ENCODE peak calls at places on chromosomes 12 and 14, in five cellular contexts. M is ovary; T is CD4-positive, alpha-beta T cell; N is esophagus muscularis mucosa; O is heart left ventricle. R is an unnamed sample.
A peak's percentile ranks its signal among the peaks of the same experiment; 100 is the strongest.

GRCh38 chr12:125099407-125099779 is 34.2 kb downstream of the AACS start:
- DNase-seq in N (no peak), T (no peak), O (no peak), M (no peak), R (no peak)

GRCh38 chr12:110501378-110501721 is 561 bp downstream of the VPS29 start:
- DNase-seq in N (no peak), T (peak; percentile 1), M (no peak), O (no peak), R (peak; percentile 72)

GRCh38 chr12:106109168-106109910 is 29.4 kb downstream of the NUAK1 start:
- DNase-seq in T (no peak), O (no peak), N (no peak), M (no peak), R (no peak)

GRCh38 chr12:131944601-131945251 is 5.0 kb upstream of the EP400 start:
- DNase-seq in T (no peak), O (no peak), N (no peak), M (peak; percentile 37), R (no peak)

GRCh38 chr12:110699591-110700445 is 10.9 kb upstream of the HVCN1 start:
- DNase-seq in M (no peak), N (no peak), O (no peak), T (no peak), R (no peak)

GRCh38 chr14:83085725-83086124 is 1552.1 kb upstream of the SEL1L start:
- DNase-seq in M (no peak), T (no peak), O (no peak), N (no peak), R (no peak)

GRCh38 chr12:97027482-97027881 is 120.4 kb downstream of the NEDD1 start:
- DNase-seq in T (no peak), O (no peak), N (no peak), M (no peak), R (no peak)

GRCh38 chr14:49019467-49020100 is 566.6 kb downstream of the RPS29 start:
- DNase-seq in T (no peak), O (no peak), M (no peak), N (no peak), R (no peak)

GRCh38 chr12:125593269-125593668 is 528.0 kb downstream of the AACS start:
- DNase-seq in O (no peak), T (no peak), M (no peak), N (peak; percentile 68), R (no peak)

GRCh38 chr12:45259732-45260480 is 44.0 kb downstream of the ANO6 start:
- DNase-seq in N (no peak), O (no peak), T (no peak), M (no peak), R (no peak)

GRCh38 chr14:24432259-24433131 is 2.7 kb downstream of the KHNYN start:
- DNase-seq in N (peak; percentile 64), T (no peak), O (no peak), M (peak; percentile 51), R (no peak)

GRCh38 chr14:91942946-91943345 is 4.5 kb downstream of the FBLN5 start:
- DNase-seq in M (no peak), O (no peak), N (no peak), T (no peak), R (no peak)

GRCh38 chr12:52494518-52494917 is 1.5 kb upstream of the KRT6A start:
- DNase-seq in O (no peak), T (no peak), M (no peak), N (peak; percentile 92), R (no peak)

GRCh38 chr14:105528859-105529505 is 2.6 kb downstream of the TMEM121 start:
- DNase-seq in O (no peak), M (no peak), N (no peak), T (no peak), R (no peak)

GRCh38 chr14:104532191-104532555 is 47.4 kb upstream of the C14orf180 start:
- DNase-seq in T (no peak), M (no peak), O (no peak), N (no peak), R (no peak)

GRCh38 chr14:72891666-72892102 is 2.2 kb downstream of the DPF3 start:
- DNase-seq in O (no peak), M (no peak), N (no peak), T (no peak), R (no peak)

GRCh38 chr14:68704736-68705720 is 87.8 kb downstream of the ZFP36L1 start:
- DNase-seq in O (no peak), T (no peak), M (no peak), N (no peak), R (no peak)

GRCh38 chr12:9793774-9794395 is 33.2 kb upstream of the CD69 start:
- DNase-seq in N (no peak), O (no peak), T (no peak), M (no peak), R (no peak)

GRCh38 chr12:17976202-17976601 is 113.8 kb downstream of the RERGL start:
- DNase-seq in T (no peak), M (no peak), N (peak; percentile 29), O (no peak), R (no peak)

GRCh38 chr12:120061815-120062214 is 54.7 kb downstream of the RAB35 start:
- DNase-seq in O (no peak), N (no peak), M (no peak), T (no peak), R (no peak)

GRCh38 chr14:102530828-102531478 is 21.4 kb upstream of the ANKRD9 start:
- DNase-seq in M (no peak), N (no peak), O (no peak), T (no peak), R (no peak)

GRCh38 chr12:49622501-49623141 is 740 bp upstream of the PRPF40B start:
- DNase-seq in T (peak; percentile 9), N (no peak), M (no peak), O (no peak), R (no peak)

GRCh38 chr12:111766608-111767361 is at the start of gene ALDH2:
- DNase-seq in N (no peak), M (peak; percentile 84), O (peak; percentile 82), T (no peak), R (peak; percentile 81)

GRCh38 chr12:122079532-122080081 is 1.1 kb downstream of the MLXIP start:
- DNase-seq in T (no peak), M (no peak), O (no peak), N (no peak), R (peak; percentile 66)

DNA sequence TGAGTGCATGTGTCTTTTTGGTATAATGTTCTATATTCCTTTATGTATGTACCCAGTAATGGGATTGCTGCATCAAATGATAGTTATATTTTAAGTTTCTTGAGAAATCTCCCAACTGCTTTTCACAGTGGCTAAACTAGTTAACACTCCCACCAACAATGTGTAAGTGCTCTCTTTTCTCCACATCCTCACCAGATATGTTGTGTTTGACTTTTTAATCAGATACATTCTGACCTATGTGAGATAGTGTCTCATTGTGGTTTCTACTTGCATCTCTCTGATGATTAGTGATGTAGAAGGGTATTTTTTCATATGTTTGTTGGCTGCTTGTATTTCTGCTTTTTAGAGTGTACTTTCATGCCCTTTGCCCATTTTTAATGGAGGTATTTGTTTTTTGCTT is 62.8 kb upstream of the ALG10B start:
- DNase-seq in T (no peak), M (no peak), O (no peak), N (no peak), R (no peak)
- H3K9me3 ChIP-seq in T (no peaks in the 10 kb centered on the region), M (no peaks in the 10 kb centered on the region), O (no peaks in the 10 kb centered on the region), N (no peaks in the 10 kb centered on the region), R (no peaks in the 10 kb centered on the region)

GRCh38 chr12:6355491-6356373 is 13.9 kb upstream of the TNFRSF1A start:
- DNase-seq in T (no peak), O (no peak), M (no peak), N (no peak), R (no peak)
- TF ChIP-seq CTCF in T (no peak), O (no peak), M (no peak), N (no peak), R (no peak)

GRCh38 chr12:31522607-31523006 is 68.3 kb downstream of the DENND5B start:
- DNase-seq in M (no peak), T (no peak), O (no peak), N (no peak), R (no peak)

GRCh38 chr12:31524791-31525495 is 66.0 kb downstream of the DENND5B start:
- DNase-seq in T (no peak), O (no peak), N (no peak), M (no peak), R (no peak)

GRCh38 chr12:31525496-31526157 is 65.3 kb downstream of the DENND5B start:
- DNase-seq in N (no peak), M (no peak), T (no peak), O (no peak), R (no peak)

GRCh38 chr12:31523306-31523705 is 67.6 kb downstream of the DENND5B start:
- DNase-seq in M (no peak), O (no peak), T (no peak), N (no peak), R (no peak)

DNA sequence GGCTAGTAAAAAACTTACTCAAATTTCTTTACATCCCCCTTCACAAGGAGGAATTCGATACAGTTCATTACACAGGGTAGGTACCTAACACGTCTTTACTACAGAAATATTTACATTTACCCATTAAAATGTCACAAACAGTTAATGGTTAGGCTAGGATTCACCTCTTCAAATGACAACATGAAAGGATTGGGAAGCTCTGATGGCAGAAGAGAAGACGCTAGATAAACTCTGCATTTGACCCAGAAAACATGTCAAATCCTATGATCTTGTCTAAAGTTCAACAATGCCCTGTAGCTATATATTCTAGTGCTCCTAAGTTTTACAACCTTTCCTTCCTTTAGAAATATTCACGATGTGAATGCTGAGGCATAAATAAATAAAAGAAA is 64.8 kb downstream of the DENND5B start:
- DNase-seq in N (no peak), T (no peak), O (no peak), M (no peak), R (no peak)
- H3K27ac ChIP-seq in N (no peak overlapping the region), T (no peak overlapping the region), O (no peak overlapping the region), M (no peak overlapping the region), R (no peak overlapping the region)

DNA sequence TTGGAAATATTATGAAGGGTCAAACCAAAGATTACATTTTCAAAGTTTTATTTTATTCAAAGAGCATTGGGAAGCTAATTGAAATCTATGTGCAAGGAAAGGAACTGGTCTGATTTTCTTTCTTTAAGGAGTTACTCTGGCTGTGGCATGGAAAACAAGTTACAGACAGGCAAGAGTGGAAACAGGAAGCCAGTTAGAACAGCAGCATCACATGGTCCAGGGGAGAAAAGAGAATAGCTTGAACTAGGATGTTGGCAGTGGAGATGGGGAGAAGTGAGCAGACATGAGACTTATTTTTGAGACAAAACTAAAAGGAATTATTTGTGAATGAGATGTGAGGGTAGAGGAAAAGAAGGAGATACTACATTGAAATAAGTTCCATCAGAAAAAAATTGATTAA is 3.4 kb downstream of the OR11G2 start:
- DNase-seq in M (no peak), O (no peak), N (no peak), T (no peak), R (no peak)
- H3K9me3 ChIP-seq in M (no peaks in the 10 kb centered on the region), O (no peaks in the 10 kb centered on the region), N (no peaks in the 10 kb centered on the region), T (no peaks in the 10 kb centered on the region), R (no peaks in the 10 kb centered on the region)

GRCh38 chr12:90965204-90965603 is 10.2 kb upstream of the CCER1 start:
- DNase-seq in M (no peak), T (no peak), N (no peak), O (no peak), R (no peak)
- TF ChIP-seq CTCF in M (no peak), T (no peak), N (no peak), O (no peak), R (no peak)

DNA sequence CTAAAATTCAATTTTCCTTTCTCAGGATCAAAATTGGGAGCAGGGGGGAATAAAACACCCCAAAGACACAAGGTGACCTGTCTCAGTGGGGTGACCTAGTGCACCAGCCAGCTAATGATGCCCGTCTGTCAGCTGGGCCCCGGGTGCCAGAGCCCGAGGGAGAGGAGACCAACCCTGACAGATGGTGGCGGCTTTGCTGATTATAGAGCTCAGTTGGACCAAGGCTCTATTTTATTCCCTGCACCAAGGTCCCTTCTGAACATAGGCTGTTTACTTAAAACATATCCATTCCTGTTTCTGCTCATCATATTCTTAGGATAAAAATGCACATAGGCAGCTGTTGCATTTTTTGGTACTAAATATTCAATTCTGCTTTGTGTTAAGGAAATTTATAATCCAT is 97.0 kb upstream of the IFNG-AS1 start:
- DNase-seq in N (no peak), T (no peak), M (no peak), O (no peak), R (no peak)
- H3K27ac ChIP-seq in N (no peak overlapping the region), T (no peak overlapping the region), M (no peak overlapping the region), O (no peak overlapping the region), R (peak overlapping the region; percentile 19)